ENCODE peak calls at places on chromosomes 11 and 22, in five cellular contexts. W is lower leg skin, D is neural progenitor cell, V is body of pancreas, I is Peyer's patch. Z is an unnamed sample.

GRCh38 chr11:120185678-120186407 is 25.0 kb upstream of the OAF start:
- DNase-seq in W (no peak), D (no peak), V (peak), I (peak), Z (no peak)

GRCh38 chr11:876550-876949 is 33.9 kb downstream of the TSPAN4 start:
- DNase-seq in W (no peak), D (no peak), V (peak), I (no peak), Z (no peak)

GRCh38 chr11:105219269-105219668 is 79.7 kb upstream of the CARD18 start:
- DNase-seq in W (no peak), D (no peak), V (no peak), I (no peak), Z (no peak)

GRCh38 chr11:126544311-126545056 is 189.0 kb downstream of the ST3GAL4 start:
- DNase-seq in W (no peak), D (peak), V (no peak), I (no peak), Z (peak)

GRCh38 chr11:69524291-69524882 is 42.9 kb downstream of the LINC01488 start:
- DNase-seq in W (no peak), D (no peak), V (no peak), I (no peak), Z (peak)

GRCh38 chr11:79465160-79465559 is 24.3 kb upstream of the TENM4 start:
- DNase-seq in W (no peak), D (no peak), V (no peak), I (no peak), Z (no peak)

GRCh38 chr11:134033696-134034491 is 35.0 kb upstream of the JAM3 start:
- DNase-seq in W (peak), D (peak), V (peak), I (peak), Z (peak)

GRCh38 chr11:128458316-128458715 is 129.0 kb downstream of the ETS1 start:
- DNase-seq in W (no peak), D (no peak), V (no peak), I (no peak), Z (peak)

GRCh38 chr22:29096736-29097669 is 24.2 kb downstream of the KREMEN1 start:
- DNase-seq in W (no peak), D (peak), V (peak), I (no peak), Z (no peak)

GRCh38 chr11:132888226-132888625 is 644.1 kb downstream of the OPCML start:
- DNase-seq in W (no peak), D (no peak), V (no peak), I (no peak), Z (no peak)

GRCh38 chr11:18594999-18595749 is 4.4 kb upstream of the MISFA start:
- DNase-seq in W (peak), D (no peak), V (no peak), I (no peak), Z (peak)

GRCh38 chr11:67576742-67577475 is 6.7 kb upstream of the GSTP1 start:
- DNase-seq in W (no peak), D (no peak), V (no peak), I (no peak), Z (no peak)

GRCh38 chr22:47392054-47392347 is 629.6 kb downstream of the TBC1D22A start:
- DNase-seq in W (no peak), D (no peak), V (no peak), I (no peak), Z (no peak)

GRCh38 chr22:24516301-24516737 is 21.2 kb downstream of the UPB1 start:
- DNase-seq in W (no peak), D (no peak), V (no peak), I (no peak), Z (peak)

GRCh38 chr22:24208012-24208749 is 26.9 kb downstream of the SUSD2 start:
- DNase-seq in W (peak), D (no peak), V (peak), I (no peak), Z (peak)

GRCh38 chr11:2481253-2481652 is 36.4 kb downstream of the KCNQ1 start:
- DNase-seq in W (no peak), D (no peak), V (no peak), I (no peak), Z (no peak)

GRCh38 chr11:65979261-65979759 is 17.8 kb downstream of the SART1 start:
- DNase-seq in W (no peak), D (no peak), V (no peak), I (no peak), Z (no peak)

GRCh38 chr22:17706451-17706900 is 67.8 kb downstream of the BID start:
- DNase-seq in W (peak), D (no peak), V (no peak), I (peak), Z (peak)

GRCh38 chr11:9158898-9159391 is 67.5 kb upstream of the SCUBE2 start:
- DNase-seq in W (no peak), D (no peak), V (no peak), I (no peak), Z (no peak)

GRCh38 chr11:91158901-91159537 is 936.2 kb upstream of the CHORDC1 start:
- DNase-seq in W (no peak), D (no peak), V (no peak), I (no peak), Z (peak)

GRCh38 chr11:67345949-67346819 is 7.2 kb downstream of the POLD4 start:
- DNase-seq in W (no peak), D (peak), V (peak), I (peak), Z (peak)

GRCh38 chr22:35808377-35808776 is 90.7 kb downstream of the APOL5 start:
- DNase-seq in W (no peak), D (no peak), V (no peak), I (no peak), Z (no peak)

GRCh38 chr11:1036303-1036923 is at the start of gene MUC6:
- DNase-seq in W (no peak), D (no peak), V (peak), I (no peak), Z (no peak)

GRCh38 chr11:111912535-111912934 is at the start of gene HSPB2:
- DNase-seq in W (no peak), D (no peak), V (no peak), I (no peak), Z (no peak)

GRCh38 chr11:134509381-134510068 is 97.5 kb upstream of the B3GAT1 start:
- DNase-seq in W (no peak), D (no peak), V (peak), I (peak), Z (no peak)

GRCh38 chr11:67432655-67433349 is 4.5 kb downstream of the RPS6KB2 start:
- DNase-seq in W (no peak), D (no peak), V (no peak), I (no peak), Z (no peak)

GRCh38 chr11:64361659-64362058 is 2.7 kb downstream of the RPS6KA4 start:
- DNase-seq in W (no peak), D (no peak), V (no peak), I (no peak), Z (no peak)

GRCh38 chr11:95556342-95557151 is 233.0 kb downstream of the FAM76B start:
- DNase-seq in W (no peak), D (peak), V (no peak), I (no peak), Z (peak)
- H3K4me3 ChIP-seq in W (no peak), D (no peak), V (no peak), I (no peak), Z (no peak)

DNA sequence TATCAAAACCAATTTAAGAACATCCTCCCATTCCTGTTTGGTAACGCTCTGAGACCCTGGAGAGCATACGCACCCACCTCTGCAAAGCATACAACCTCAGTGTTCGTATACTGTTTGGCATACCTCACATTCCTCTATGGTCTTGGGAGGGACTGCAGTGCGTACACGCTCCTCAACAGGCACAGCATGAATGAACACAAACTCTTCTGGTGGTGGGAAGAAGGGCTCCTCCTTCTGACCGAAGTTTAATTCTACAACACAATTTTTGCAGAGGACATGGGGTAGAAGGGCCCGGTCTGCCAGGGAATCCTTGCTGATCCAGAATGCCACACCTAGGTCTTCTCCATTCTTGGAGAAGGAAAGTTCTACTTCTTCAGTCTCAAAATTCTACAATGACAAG is 5.3 kb downstream of the HNRNPUL2 start:
- DNase-seq in W (no peak), D (peak), V (no peak), I (no peak), Z (peak)
- TF ChIP-seq CTCF in W (no peak), D (peak), V (no peak), I (no peak), Z (peak)

DNA sequence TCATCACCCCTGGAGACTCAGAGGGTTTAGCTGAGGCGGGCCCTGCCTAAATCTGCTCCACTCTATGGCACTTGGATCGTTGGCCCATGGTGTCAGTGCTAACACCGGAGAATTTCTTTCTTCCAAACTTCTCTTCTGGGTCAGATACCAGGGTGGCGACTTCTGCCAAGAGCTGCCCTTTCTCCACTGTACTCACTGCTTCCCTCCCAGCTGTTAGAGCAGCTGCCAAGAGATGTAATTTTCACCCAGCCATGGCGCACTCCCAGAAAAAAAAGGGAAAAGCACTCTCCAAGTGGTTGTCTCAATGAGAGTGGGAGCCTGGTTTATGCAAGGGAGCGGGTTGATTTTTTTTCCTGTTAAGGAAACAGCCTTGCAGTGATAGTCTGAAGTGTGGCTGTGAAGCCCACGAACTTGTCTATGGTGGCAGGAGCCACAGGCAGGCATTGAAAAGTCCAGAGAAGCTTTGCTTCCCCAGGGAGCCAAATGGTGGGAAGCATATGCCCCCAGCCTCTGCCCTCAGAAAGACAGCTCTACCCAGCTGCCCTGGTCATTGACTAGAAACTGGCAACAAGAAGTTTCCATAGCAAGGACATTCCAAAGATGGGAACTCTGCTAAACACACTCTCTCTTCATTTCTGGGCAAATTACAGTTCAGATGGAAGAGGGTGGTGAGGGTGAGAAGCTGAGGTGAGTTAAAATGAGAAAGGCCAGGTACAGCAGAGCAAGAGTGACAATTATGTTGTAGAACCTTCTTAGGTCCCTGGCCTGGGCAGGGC is 10.7 kb downstream of the PCSK7 start:
- DNase-seq in W (no peak), D (no peak), V (no peak), I (peak), Z (no peak)
- H3K4me3 ChIP-seq in W (no peak), D (no peak), V (no peak), I (no peak), Z (no peak)

GRCh38 chr11:32233928-32234327 is 143.1 kb downstream of the RCN1 start:
- DNase-seq in W (no peak), D (no peak), V (no peak), I (no peak), Z (no peak)

GRCh38 chr11:32232516-32232915 is 141.6 kb downstream of the RCN1 start:
- DNase-seq in W (no peak), D (no peak), V (no peak), I (no peak), Z (no peak)

GRCh38 chr11:32229566-32230240 is 138.8 kb downstream of the RCN1 start:
- DNase-seq in W (no peak), D (no peak), V (no peak), I (no peak), Z (no peak)

GRCh38 chr11:32233276-32233675 is 142.4 kb downstream of the RCN1 start:
- DNase-seq in W (no peak), D (no peak), V (no peak), I (no peak), Z (no peak)

GRCh38 chr11:32231909-32232493 is 141.1 kb downstream of the RCN1 start:
- DNase-seq in W (no peak), D (peak), V (no peak), I (no peak), Z (peak)
- TF ChIP-seq CTCF in W (no peak), D (peak), V (no peak), I (no peak), Z (peak)